ENCODE peak calls at places on chromosomes 13 and 19, in five cellular contexts. C is GM12878, V is stomach, E is astrocyte, O is body of pancreas. L is an unnamed sample.

GRCh38 chr13:26494591-26494990 is 62.9 kb upstream of the WASF3 start:
- DNase-seq in V (no peak), C (no peak), O (no peak), E (no peak), L (no peak)

GRCh38 chr19:9673912-9674668 is 810 bp downstream of the ZNF562 start:
- DNase-seq in V (no peak), O (no peak), C (peak), E (peak), L (peak)

GRCh38 chr19:53294786-53295441 is 27.4 kb upstream of the VN1R4 start:
- DNase-seq in E (peak), C (no peak), O (no peak), V (no peak), L (no peak)

GRCh38 chr19:19403373-19403901 is 2.0 kb upstream of the GATAD2A start:
- DNase-seq in O (no peak), C (no peak), E (peak), V (no peak), L (peak)

GRCh38 chr19:31531326-31531725 is 182.1 kb upstream of the TSHZ3 start:
- DNase-seq in C (no peak), V (no peak), O (no peak), E (no peak), L (no peak)

GRCh38 chr19:58154287-58154678 is 3.7 kb upstream of the ZNF329 start:
- DNase-seq in C (no peak), V (peak), O (peak), E (peak), L (peak)

GRCh38 chr13:105827074-105827473 is 708.4 kb downstream of the EFNB2 start:
- DNase-seq in V (no peak), O (no peak), E (no peak), C (no peak), L (no peak)

GRCh38 chr13:38951525-38952313 is 38.9 kb downstream of the STOML3 start:
- DNase-seq in V (peak), C (no peak), E (no peak), O (peak), L (no peak)

GRCh38 chr13:48210178-48210577 is 22.8 kb upstream of the ITM2B start:
- DNase-seq in V (no peak), O (no peak), C (no peak), E (peak), L (peak)

GRCh38 chr19:34962945-34963530 is 991 bp downstream of the ZNF792 start:
- DNase-seq in C (no peak), O (no peak), V (no peak), E (no peak), L (no peak)

GRCh38 chr19:35903550-35904179 is 1.3 kb downstream of the HCST start:
- DNase-seq in O (peak), E (peak), V (peak), C (peak), L (peak)

GRCh38 chr19:11496391-11497163 is 9.1 kb downstream of the ZNF653 start:
- DNase-seq in O (peak), C (no peak), V (peak), E (peak), L (peak)

GRCh38 chr19:47790398-47790814 is 11.9 kb downstream of the SELENOW start:
- DNase-seq in O (peak), V (peak), E (peak), C (no peak), L (peak)

GRCh38 chr13:31793246-31793645 is 53.9 kb downstream of the RXFP2 start:
- DNase-seq in V (no peak), O (no peak), E (peak), C (no peak), L (no peak)

GRCh38 chr13:31794452-31794851 is 55.1 kb downstream of the RXFP2 start:
- DNase-seq in V (no peak), O (no peak), E (no peak), C (no peak), L (no peak)

GRCh38 chr13:31798189-31798588 is 58.9 kb downstream of the RXFP2 start:
- DNase-seq in E (no peak), C (no peak), O (no peak), V (no peak), L (no peak)

GRCh38 chr13:31801088-31801487 is 61.8 kb downstream of the RXFP2 start:
- DNase-seq in E (no peak), C (no peak), O (no peak), V (no peak), L (no peak)

DNA sequence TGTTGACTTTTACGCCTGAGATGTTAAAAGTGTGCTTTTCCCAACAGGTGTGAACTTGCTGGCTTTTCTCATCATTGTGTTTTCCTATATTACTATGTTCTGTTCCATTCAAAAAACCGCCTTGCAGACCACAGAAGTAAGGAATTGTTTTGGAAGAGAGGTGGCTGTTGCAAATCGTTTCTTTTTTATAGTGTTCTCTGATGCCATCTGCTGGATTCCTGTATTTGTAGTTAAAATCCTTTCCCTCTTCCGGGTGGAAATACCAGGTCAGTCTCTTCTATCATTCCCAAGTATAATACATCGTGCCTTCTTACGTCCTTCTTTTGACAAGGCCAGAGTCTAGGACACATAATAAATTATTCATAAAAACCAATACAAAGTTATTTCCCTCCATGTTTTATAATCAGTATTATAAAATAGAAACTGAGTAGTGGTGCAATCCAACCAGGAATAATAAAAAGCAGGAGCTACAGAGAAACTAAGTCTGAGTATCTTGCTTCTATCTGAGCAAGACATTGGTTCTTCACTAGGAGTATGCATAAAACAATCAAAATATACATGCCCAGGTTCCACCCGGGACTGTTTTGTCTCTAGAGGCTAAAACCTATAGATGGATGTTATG is 57.9 kb downstream of the RXFP2 start:
- DNase-seq in O (no peak), V (no peak), E (peak), C (no peak), L (peak)
- TF ChIP-seq CTCF in O (peak), V (no peak), E (peak), C (no peak), L (peak)

GRCh38 chr13:33233547-33233946 is 52.0 kb downstream of the STARD13 start:
- DNase-seq in E (no peak), C (no peak), V (no peak), O (no peak), L (no peak)

GRCh38 chr13:33229446-33230177 is 55.9 kb downstream of the STARD13 start:
- DNase-seq in V (no peak), O (no peak), E (no peak), C (no peak), L (no peak)

GRCh38 chr13:33230178-33230881 is 55.2 kb downstream of the STARD13 start:
- DNase-seq in V (no peak), O (no peak), E (peak), C (no peak), L (no peak)

GRCh38 chr13:33232883-33233282 is 52.7 kb downstream of the STARD13 start:
- DNase-seq in C (no peak), O (no peak), E (no peak), V (no peak), L (no peak)

DNA sequence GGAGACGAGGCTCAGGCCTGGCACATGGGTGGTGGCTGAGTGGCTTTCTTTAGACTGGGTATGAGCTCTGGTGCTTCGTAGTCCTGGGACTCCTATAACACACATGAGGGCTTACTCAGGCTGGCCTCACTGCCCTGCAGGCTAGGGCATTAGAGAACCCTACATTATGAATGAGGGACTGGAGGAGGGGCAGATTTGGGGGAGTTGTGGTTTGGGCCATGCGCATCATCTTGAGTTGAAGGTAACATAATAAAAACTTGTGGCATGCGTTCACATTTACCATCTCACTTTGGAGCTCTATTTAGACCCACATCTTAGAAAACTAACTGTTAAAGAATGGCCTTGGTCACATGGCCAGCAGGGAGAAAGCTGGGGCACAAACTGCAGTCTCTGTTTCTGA is 54.2 kb downstream of the STARD13 start:
- DNase-seq in C (no peak), V (no peak), E (no peak), O (no peak), L (no peak)
- H3K27ac ChIP-seq in C (no peak), V (peak), E (peak), O (peak), L (peak)

DNA sequence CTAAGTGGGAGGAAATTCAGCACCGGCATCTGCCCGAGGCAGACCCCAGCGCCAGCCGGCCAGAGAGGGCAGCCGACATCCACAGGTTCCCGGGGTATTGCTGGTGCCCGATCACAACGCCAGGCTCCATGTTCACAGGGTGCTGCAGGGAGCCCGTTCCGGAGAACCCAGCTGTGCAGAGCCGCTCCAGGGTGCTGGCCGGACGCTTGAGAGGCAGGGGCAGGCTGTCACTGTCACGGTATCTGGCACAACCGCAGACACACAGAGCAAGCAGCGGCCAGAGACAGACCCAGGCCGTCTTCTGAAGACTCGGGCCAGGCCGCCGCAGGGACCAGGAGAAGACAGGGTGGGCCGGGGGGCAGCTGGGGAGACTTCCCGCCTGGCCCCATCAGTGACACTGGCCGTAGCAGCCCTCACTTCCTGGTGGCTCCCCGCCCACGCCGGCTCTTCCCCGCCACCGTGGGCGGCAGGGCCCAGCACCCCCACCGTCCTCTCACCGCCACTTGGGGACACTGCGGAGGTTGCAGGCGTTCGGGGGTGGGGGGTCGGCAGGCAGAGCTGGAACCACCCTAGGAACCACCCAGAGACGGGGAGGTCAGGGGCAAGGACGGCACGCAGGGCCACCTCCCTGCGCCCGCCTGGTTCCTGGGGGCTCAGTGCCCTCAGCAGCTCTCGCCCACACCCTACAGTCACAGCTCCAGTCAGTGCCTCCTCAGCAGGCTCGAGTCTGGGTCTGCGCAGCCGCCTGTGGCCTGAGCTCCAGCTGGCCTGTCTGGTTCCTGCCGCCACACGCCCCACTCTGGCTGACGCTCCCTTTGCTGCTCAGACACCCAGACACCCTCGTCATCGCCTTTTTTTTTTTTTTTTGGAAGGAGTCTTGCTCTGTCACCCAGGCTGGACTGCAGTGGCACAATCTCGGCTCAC is 3.8 kb downstream of the RNF126 start:
- DNase-seq in C (no peak), O (no peak), E (peak), V (peak), L (peak)
- TF ChIP-seq CTCF in C (no peak), O (no peak), E (no peak), V (no peak), L (no peak)

GRCh38 chr19:18203408-18203862 is 407 bp downstream of the RAB3A start:
- DNase-seq in O (no peak), E (no peak), C (no peak), V (no peak), L (peak)
- H3K27ac ChIP-seq in O (peak), E (no peak), C (peak), V (peak), L (peak)

DNA sequence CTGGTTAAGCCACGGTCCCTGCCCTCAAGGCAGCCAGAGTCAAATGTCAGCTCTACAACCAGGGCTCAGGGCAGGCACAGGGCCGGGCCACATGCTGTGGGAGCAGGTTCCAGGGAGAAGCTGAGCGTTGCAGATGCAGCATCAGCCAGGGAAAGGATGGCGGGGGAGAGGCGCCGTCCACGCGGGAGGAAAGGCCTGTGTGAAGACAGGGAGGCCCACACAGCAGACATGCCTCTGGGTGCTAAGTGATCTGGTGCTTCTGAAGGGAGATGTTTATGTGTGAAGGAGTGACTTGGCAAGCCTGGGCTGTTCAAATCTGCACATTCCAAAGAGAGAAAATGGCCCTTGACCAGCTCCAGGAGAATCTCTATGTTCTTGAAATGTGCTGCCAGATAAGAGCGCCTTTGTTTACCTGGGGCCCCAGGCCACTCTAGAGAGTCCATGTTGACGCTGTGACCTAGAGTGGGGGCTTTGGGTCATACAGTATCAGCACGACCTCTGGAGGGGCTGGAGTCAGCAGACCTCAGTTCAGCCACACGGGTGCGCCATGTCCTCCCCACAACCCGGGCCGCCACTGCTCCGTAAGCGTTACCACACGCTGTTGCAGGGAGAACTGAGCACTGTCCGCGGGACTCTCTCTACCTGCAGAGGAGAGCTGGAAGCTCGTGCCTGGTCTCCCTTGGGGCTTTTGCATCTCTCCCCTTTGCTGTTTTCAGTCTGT is 15.9 kb upstream of the ATF5 start:
- DNase-seq in V (no peak), C (no peak), E (no peak), O (no peak), L (no peak)
- TF ChIP-seq CTCF in V (no peak), C (peak), E (no peak), O (no peak), L (no peak)